ENCODE peak calls at places on chromosome 1, in nine cellular contexts. J, D, F, S, V, E, O, P and C are unnamed samples.

GRCh38 chr1:217539510-217539909 is 91.4 kb downstream of the GPATCH2 start:
- DNase-seq in J (no peak), D (no peak), F (no peak), S (no peak), V (no peak), E (no peak), O (no peak), P (no peak), C (no peak)

GRCh38 chr1:10788592-10789006 is 7.8 kb downstream of the CASZ1 start:
- DNase-seq in J (no peak), D (no peak), F (no peak), S (peak; percentile 82), V (no peak), E (no peak), O (peak; percentile 42), P (peak; percentile 81), C (no peak)

GRCh38 chr1:17875171-17875881 is 120.2 kb downstream of the ACTL8 start:
- DNase-seq in J (peak; percentile 24), D (peak; percentile 83), F (no peak), S (no peak), V (no peak), E (no peak), O (no peak), P (no peak), C (no peak)

GRCh38 chr1:147496044-147496443 is 45.3 kb upstream of the BCL9 start:
- DNase-seq in J (no peak), D (no peak), F (no peak), S (no peak), V (no peak), E (no peak), O (no peak), P (no peak), C (no peak)

GRCh38 chr1:224333309-224333926 is 3.4 kb upstream of the NVL start:
- DNase-seq in J (no peak), D (peak; percentile 64), F (peak; percentile 57), S (no peak), V (no peak), E (no peak), O (no peak), P (no peak), C (no peak)

GRCh38 chr1:55696891-55697290 is 481.7 kb upstream of the USP24 start:
- DNase-seq in J (no peak), D (peak; percentile 32), F (no peak), S (no peak), V (no peak), E (no peak), O (no peak), P (no peak), C (no peak)

GRCh38 chr1:92075311-92075710 is at the start of gene SETSIP:
- DNase-seq in J (no peak), D (no peak), F (no peak), S (no peak), V (no peak), E (no peak), O (no peak), P (no peak), C (no peak)

GRCh38 chr1:222933273-222933672 is 118.4 kb downstream of the DISP1 start:
- DNase-seq in J (no peak), D (no peak), F (no peak), S (no peak), V (no peak), E (no peak), O (no peak), P (no peak), C (no peak)

DNA sequence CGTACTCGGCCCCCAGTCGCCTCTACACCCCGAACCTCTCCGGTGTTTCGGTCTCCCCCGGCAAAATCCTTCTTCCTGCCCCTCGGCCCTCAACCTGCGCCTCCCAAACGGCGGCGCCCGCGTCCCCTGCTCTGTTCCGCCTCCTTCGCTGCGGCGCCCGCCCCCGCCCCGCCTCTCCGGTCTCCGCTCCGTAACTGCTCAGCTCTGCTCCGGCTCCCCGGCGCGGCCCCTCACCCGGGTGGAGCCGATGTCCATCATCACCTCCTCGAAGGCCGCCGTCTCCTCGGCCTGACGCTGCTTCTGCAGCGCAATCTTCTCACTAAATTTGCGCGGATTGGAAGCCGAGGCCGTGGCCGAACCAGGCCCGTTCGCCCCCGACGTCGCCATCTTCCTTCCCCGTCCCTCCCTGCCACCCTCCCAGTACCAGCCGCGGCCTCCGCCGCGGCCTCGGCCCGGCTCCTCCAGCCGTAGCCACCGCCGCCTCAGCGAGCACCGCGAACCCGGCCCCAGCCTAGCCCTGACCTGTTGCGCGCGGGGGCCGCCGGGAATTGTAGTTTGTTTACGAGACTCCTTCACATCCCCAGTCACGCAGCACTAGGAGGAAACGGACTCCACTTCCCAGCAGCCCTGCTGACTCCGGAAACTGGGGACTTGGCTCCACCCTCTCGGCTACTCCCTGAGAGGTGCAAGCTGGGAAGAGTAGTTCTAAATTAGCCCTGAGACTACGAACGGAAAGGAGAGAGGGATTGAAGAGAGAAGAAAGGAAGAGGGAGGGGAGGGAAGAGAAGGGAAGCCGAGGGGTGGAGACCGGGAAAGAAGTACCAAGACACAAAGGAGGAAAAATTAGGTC is at the start of gene CRTC2:
- DNase-seq in J (peak; percentile 99), D (peak; percentile 98), F (peak; percentile 95), S (peak; percentile 99), V (peak; percentile 100), E (peak; percentile 99), O (peak; percentile 99), P (peak; percentile 99), C (peak; percentile 100)
- TF ChIP-seq POLR2A in J (peak; percentile 70), D (peak; percentile 72), F (no peak), S (peak; percentile 80), V (no peak), E (peak; percentile 74), O (peak; percentile 47), P (peak; percentile 51), C (no peak)

DNA sequence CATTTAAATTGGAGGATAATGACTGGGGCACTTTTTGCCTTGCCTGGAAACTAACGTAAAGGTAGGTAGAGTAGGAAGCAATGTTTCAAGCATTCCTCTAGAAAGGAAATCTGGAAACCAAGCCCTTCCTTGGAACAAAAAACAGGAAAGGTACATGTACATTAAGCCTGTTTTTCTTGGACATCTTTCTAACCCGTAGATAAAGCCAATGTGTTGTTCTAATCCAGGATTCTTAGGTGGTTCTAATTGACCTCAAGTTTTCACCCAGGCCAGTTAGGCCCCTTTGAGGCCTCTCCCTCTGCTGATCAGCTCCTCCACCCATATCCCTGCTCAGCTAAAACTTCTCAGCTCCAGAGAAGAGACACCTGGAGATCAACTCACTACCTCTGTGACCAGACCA is 6.3 kb upstream of the DUSP23 start:
- DNase-seq in J (no peak), D (no peak), F (no peak), S (no peak), V (no peak), E (no peak), O (no peak), P (no peak), C (no peak)
- TF ChIP-seq POLR2A in J (no peak), D (no peak), F (no peak), S (no peak), V (no peak), E (no peak), O (no peak), P (no peak), C (no peak)

DNA sequence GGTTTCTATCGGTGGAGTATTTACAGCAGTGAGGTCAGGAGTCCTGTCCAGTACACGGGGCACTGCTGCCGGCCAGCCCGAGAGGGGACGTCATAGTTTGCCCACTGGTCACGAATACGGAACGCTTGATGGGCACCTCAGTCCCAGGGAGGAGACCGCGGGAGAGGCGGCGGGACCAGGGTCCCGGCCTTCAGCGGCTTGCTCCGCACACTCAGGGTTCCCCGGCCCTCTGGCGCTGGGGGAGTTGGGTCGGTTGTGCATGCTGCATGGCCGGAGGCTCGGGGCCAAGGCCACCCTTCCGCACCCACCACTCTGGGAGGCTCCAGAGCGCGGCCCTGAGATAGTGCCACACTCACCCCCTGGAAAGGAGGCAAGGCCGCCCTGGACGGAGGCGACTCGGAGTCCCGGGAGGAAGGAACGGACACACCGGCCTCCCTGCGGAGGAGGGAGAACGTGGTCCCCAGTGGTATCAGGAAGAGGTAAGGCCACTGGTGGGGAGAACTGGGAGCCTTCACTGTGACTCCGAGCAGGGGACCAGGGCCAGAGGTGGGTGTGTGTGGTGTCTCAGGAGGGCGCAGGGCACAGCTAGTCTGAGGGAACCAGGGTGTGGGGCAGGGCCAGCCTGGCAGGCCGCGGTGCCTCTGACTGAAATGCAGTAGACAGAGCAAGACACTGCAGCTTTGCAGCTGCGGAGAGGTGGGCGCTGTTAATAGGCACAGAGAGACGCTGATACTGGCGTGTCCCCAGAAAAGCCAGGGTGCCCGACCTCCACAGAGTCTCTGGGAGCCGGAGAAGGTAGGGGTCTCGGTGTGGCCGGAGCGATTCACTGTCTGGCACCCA is 28.6 kb upstream of the PRSS38 start:
- DNase-seq in J (peak; percentile 78), D (no peak), F (no peak), S (no peak), V (no peak), E (no peak), O (no peak), P (peak; percentile 88), C (peak; percentile 85)
- TF ChIP-seq POLR2A in J (no peak), D (no peak), F (no peak), S (no peak), V (no peak), E (no peak), O (no peak), P (no peak), C (no peak)

GRCh38 chr1:179883739-179884138 is 1.7 kb downstream of the TOR1AIP1 start:
- DNase-seq in J (no peak), D (peak; percentile 42), F (no peak), S (no peak), V (no peak), E (no peak), O (no peak), P (no peak), C (no peak)

GRCh38 chr1:179883040-179883501 is 986 bp downstream of the TOR1AIP1 start:
- DNase-seq in J (no peak), D (no peak), F (no peak), S (no peak), V (no peak), E (no peak), O (peak; percentile 35), P (no peak), C (no peak)

GRCh38 chr1:179879797-179880196 is 2.2 kb upstream of the TOR1AIP2 start:
- DNase-seq in J (no peak), D (no peak), F (no peak), S (no peak), V (no peak), E (no peak), O (no peak), P (no peak), C (no peak)

GRCh38 chr1:179881642-179882252 is 338 bp upstream of the TOR1AIP1 start:
- DNase-seq in J (peak; percentile 91), D (peak; percentile 92), F (peak; percentile 55), S (no peak), V (peak; percentile 93), E (peak; percentile 93), O (peak; percentile 81), P (no peak), C (peak; percentile 91)

DNA sequence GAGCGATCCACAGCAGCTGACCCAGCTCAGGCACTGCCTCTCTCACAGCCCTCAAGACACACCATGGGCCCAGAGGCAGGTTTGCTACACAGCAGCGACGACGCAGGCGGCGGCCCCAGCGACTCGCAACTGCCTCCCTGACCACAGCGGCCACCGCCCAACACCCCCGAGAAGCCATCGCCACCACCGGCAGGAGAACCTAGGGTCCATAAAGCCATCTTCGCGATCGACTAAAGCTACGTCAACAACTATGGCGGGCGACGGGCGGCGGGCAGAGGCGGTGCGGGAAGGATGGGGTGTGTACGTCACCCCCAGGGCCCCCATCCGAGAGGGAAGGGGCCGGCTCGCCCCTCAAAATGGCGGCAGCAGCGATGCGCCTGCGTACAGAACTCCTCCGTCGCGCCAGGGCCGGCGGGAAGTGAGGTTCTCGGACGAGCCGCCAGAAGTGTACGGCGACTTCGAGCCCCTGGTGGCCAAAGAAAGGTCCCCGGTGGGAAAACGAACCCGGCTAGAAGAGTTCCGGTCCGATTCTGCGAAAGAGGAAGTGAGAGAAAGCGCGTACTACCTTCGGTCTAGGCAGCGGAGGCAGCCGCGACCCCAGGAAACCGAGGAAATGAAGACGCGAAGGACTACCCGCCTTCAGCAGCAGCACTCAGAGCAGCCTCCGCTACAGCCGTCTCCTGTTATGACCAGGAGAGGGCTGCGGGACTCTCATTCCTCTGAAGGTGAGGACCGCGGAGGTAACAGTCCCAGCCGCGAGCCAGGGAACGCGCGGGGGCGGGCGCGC is at the start of gene TOR1AIP1:
- DNase-seq in J (peak; percentile 98), D (peak; percentile 97), F (peak; percentile 94), S (peak; percentile 99), V (peak; percentile 96), E (peak; percentile 98), O (peak; percentile 84), P (peak; percentile 100), C (peak; percentile 99)
- TF ChIP-seq POLR2A in J (peak; percentile 97), D (peak; percentile 97), F (no peak), S (peak; percentile 88), V (peak; percentile 54), E (peak; percentile 97), O (peak; percentile 89), P (peak; percentile 90), C (peak; percentile 74)